ENCODE peak calls at places on chromosomes 7 and 10, in four cellular contexts. R, E, Y and S are unnamed samples.

GRCh38 chr7:105055621-105056020 is 41.6 kb downstream of the KMT2E start:
- DNase-seq in R (no peak), E (no peak), Y (no peak), S (no peak)

GRCh38 chr10:76432274-76433012 is 1001.0 kb downstream of the LRMDA start:
- DNase-seq in R (no peak), E (peak), Y (peak), S (no peak)

GRCh38 chr10:86083206-86083605 is 283.4 kb downstream of the GRID1 start:
- DNase-seq in R (no peak), E (no peak), Y (no peak), S (no peak)

GRCh38 chr7:73429622-73430505 is 3.7 kb upstream of the FZD9 start:
- DNase-seq in R (no peak), E (no peak), Y (no peak), S (no peak)

GRCh38 chr10:48523820-48524758 is 80.8 kb downstream of the ARHGAP22 start:
- DNase-seq in R (no peak), E (no peak), Y (peak), S (no peak)

GRCh38 chr7:2785071-2785500 is 59.0 kb downstream of the GNA12 start:
- DNase-seq in R (no peak), E (no peak), Y (peak), S (no peak)

GRCh38 chr7:80552304-80552703 is 40.4 kb upstream of the GNAT3 start:
- DNase-seq in R (no peak), E (no peak), Y (no peak), S (no peak)

GRCh38 chr7:108307246-108307982 is 148.8 kb downstream of the NRCAM start:
- DNase-seq in R (no peak), E (no peak), Y (no peak), S (no peak)

GRCh38 chr7:7668708-7669107 is 28.2 kb downstream of the UMAD1 start:
- DNase-seq in R (no peak), E (no peak), Y (no peak), S (no peak)

GRCh38 chr10:70478191-70479160 is at the start of gene PALD1:
- DNase-seq in R (no peak), E (peak), Y (peak), S (peak)

GRCh38 chr7:151866761-151867650 is 9.9 kb downstream of the PRKAG2 start:
- DNase-seq in R (no peak), E (no peak), Y (no peak), S (no peak)

GRCh38 chr7:24819916-24820689 is 62.8 kb upstream of the GSDME start:
- DNase-seq in R (peak), E (peak), Y (peak), S (peak)

GRCh38 chr10:35898722-35899485 is 256.8 kb upstream of the FZD8 start:
- DNase-seq in R (no peak), E (no peak), Y (no peak), S (no peak)

GRCh38 chr7:44259547-44260457 is 59.0 kb downstream of the YKT6 start:
- DNase-seq in R (peak), E (peak), Y (no peak), S (no peak)

GRCh38 chr10:34280599-34281374 is 534.3 kb downstream of the PARD3 start:
- DNase-seq in R (peak), E (no peak), Y (peak), S (no peak)

GRCh38 chr10:4767033-4767814 is 58.8 kb upstream of the AKR1E2 start:
- DNase-seq in R (no peak), E (no peak), Y (no peak), S (no peak)

GRCh38 chr7:5525271-5526189 is 101.9 kb upstream of the TNRC18 start:
- DNase-seq in R (peak), E (no peak), Y (peak), S (no peak)

GRCh38 chr10:91389636-91390512 is 20.3 kb upstream of the HECTD2 start:
- DNase-seq in R (peak), E (no peak), Y (no peak), S (no peak)

GRCh38 chr10:132906836-132907235 is 35.5 kb downstream of the CFAP46 start:
- DNase-seq in R (no peak), E (peak), Y (no peak), S (no peak)

GRCh38 chr7:13240349-13240748 is 552.9 kb downstream of the ARL4A start:
- DNase-seq in R (no peak), E (no peak), Y (no peak), S (no peak)

GRCh38 chr7:875051-875450 is 1.3 kb upstream of the GET4 start:
- DNase-seq in R (no peak), E (no peak), Y (no peak), S (no peak)

GRCh38 chr10:1359599-1359955 is 303.4 kb downstream of the WDR37 start:
- DNase-seq in R (no peak), E (no peak), Y (no peak), S (no peak)

GRCh38 chr10:131180086-131180485 is 131.4 kb downstream of the TCERG1L start:
- DNase-seq in R (no peak), E (no peak), Y (no peak), S (no peak)

GRCh38 chr10:129163536-129163935 is 303.5 kb upstream of the MGMT start:
- DNase-seq in R (no peak), E (no peak), Y (no peak), S (no peak)

GRCh38 chr10:105062881-105063280 is 421.8 kb downstream of the SORCS3 start:
- DNase-seq in R (no peak), E (no peak), Y (no peak), S (no peak)

GRCh38 chr10:127036987-127037386 is 131.8 kb downstream of the DOCK1 start:
- DNase-seq in R (no peak), E (no peak), Y (no peak), S (no peak)

GRCh38 chr10:5581670-5582566 is 57.2 kb downstream of the CALML3 start:
- DNase-seq in R (no peak), E (no peak), Y (no peak), S (no peak)